ENCODE peak calls at places on chromosomes 13 and 19, in six cellular contexts. One of them, this sample, is unnamed.

GRCh38 chr19:5124111-5124855 is 155.4 kb downstream of the KDM4B start:
- DNase-seq in NCI-H2081: no peak
- DNase-seq in neuronal stem cell: no peak
- DNase-seq in naive B cell: no peak
- DNase-seq in activated B cell treated with CpG ODN at 0.5 μM for 24 hours: no peak
- DNase-seq in AG10803: no peak
- DNase-seq in this sample: no peak

GRCh38 chr19:44725251-44725650 is 23.3 kb upstream of the BCL3 start:
- DNase-seq in activated B cell treated with CpG ODN at 0.5 μM for 24 hours: no peak
- DNase-seq in NCI-H2081: no peak
- DNase-seq in AG10803: no peak
- DNase-seq in neuronal stem cell: no peak
- DNase-seq in naive B cell: no peak
- DNase-seq in this sample: no peak

GRCh38 chr13:35283856-35284255 is 192.6 kb downstream of the MAB21L1 start:
- DNase-seq in naive B cell: no peak
- DNase-seq in NCI-H2081: peak
- DNase-seq in AG10803: peak
- DNase-seq in neuronal stem cell: no peak
- DNase-seq in activated B cell treated with CpG ODN at 0.5 μM for 24 hours: no peak
- DNase-seq in this sample: peak

GRCh38 chr19:47623921-47624391 is 15.0 kb downstream of the BICRA start:
- DNase-seq in neuronal stem cell: no peak
- DNase-seq in AG10803: no peak
- DNase-seq in naive B cell: no peak
- DNase-seq in NCI-H2081: no peak
- DNase-seq in activated B cell treated with CpG ODN at 0.5 μM for 24 hours: no peak
- DNase-seq in this sample: peak

GRCh38 chr19:315811-316210 is 24.6 kb upstream of the PLPP2 start:
- DNase-seq in NCI-H2081: no peak
- DNase-seq in naive B cell: no peak
- DNase-seq in AG10803: no peak
- DNase-seq in neuronal stem cell: no peak
- DNase-seq in activated B cell treated with CpG ODN at 0.5 μM for 24 hours: no peak
- DNase-seq in this sample: no peak

GRCh38 chr19:2549701-2550191 is 73.8 kb downstream of the GADD45B start:
- DNase-seq in neuronal stem cell: no peak
- DNase-seq in activated B cell treated with CpG ODN at 0.5 μM for 24 hours: no peak
- DNase-seq in AG10803: peak
- DNase-seq in NCI-H2081: no peak
- DNase-seq in naive B cell: no peak
- DNase-seq in this sample: peak

GRCh38 chr19:3346677-3347353 is 19.6 kb upstream of the NFIC start:
- DNase-seq in NCI-H2081: peak
- DNase-seq in neuronal stem cell: no peak
- DNase-seq in activated B cell treated with CpG ODN at 0.5 μM for 24 hours: no peak
- DNase-seq in AG10803: peak
- DNase-seq in naive B cell: no peak
- DNase-seq in this sample: peak

GRCh38 chr19:34459614-34460013 is 21.9 kb upstream of the WTIP start:
- DNase-seq in AG10803: no peak
- DNase-seq in naive B cell: no peak
- DNase-seq in neuronal stem cell: no peak
- DNase-seq in activated B cell treated with CpG ODN at 0.5 μM for 24 hours: no peak
- DNase-seq in NCI-H2081: no peak
- DNase-seq in this sample: no peak

GRCh38 chr13:112466132-112467025 is 90.2 kb downstream of the SPACA7 start:
- DNase-seq in activated B cell treated with CpG ODN at 0.5 μM for 24 hours: no peak
- DNase-seq in naive B cell: no peak
- DNase-seq in AG10803: no peak
- DNase-seq in NCI-H2081: no peak
- DNase-seq in neuronal stem cell: no peak
- DNase-seq in this sample: no peak

GRCh38 chr13:26967119-26968038 is 204.2 kb downstream of the USP12 start:
- DNase-seq in AG10803: peak
- DNase-seq in neuronal stem cell: no peak
- DNase-seq in naive B cell: no peak
- DNase-seq in activated B cell treated with CpG ODN at 0.5 μM for 24 hours: no peak
- DNase-seq in NCI-H2081: no peak
- DNase-seq in this sample: no peak

GRCh38 chr13:83681547-83681946 is 200.7 kb downstream of the SLITRK1 start:
- DNase-seq in neuronal stem cell: no peak
- DNase-seq in NCI-H2081: no peak
- DNase-seq in AG10803: no peak
- DNase-seq in activated B cell treated with CpG ODN at 0.5 μM for 24 hours: no peak
- DNase-seq in naive B cell: no peak
- DNase-seq in this sample: no peak

GRCh38 chr19:38155453-38155852 is 68.6 kb downstream of the DPF1 start:
- DNase-seq in naive B cell: no peak
- DNase-seq in neuronal stem cell: no peak
- DNase-seq in AG10803: no peak
- DNase-seq in activated B cell treated with CpG ODN at 0.5 μM for 24 hours: no peak
- DNase-seq in NCI-H2081: no peak
- DNase-seq in this sample: no peak

GRCh38 chr19:17325881-17326594 is 8.6 kb downstream of the ANO8 start:
- DNase-seq in naive B cell: no peak
- DNase-seq in NCI-H2081: no peak
- DNase-seq in activated B cell treated with CpG ODN at 0.5 μM for 24 hours: no peak
- DNase-seq in AG10803: no peak
- DNase-seq in neuronal stem cell: no peak
- DNase-seq in this sample: no peak

GRCh38 chr13:22227895-22228294 is 557.0 kb downstream of the FGF9 start:
- DNase-seq in NCI-H2081: no peak
- DNase-seq in naive B cell: peak
- DNase-seq in neuronal stem cell: no peak
- DNase-seq in AG10803: no peak
- DNase-seq in activated B cell treated with CpG ODN at 0.5 μM for 24 hours: no peak
- DNase-seq in this sample: no peak

This sample was measured in cardiac muscle cell.